ENCODE peak calls at places on chromosomes 12 and 14, in four cellular contexts. F is left ventricle myocardium inferior, H is PC-3, V is tibial nerve. T is an unnamed sample.

GRCh38 chr12:8890313-8891084 is 23.8 kb upstream of the PHC1 start:
- DNase-seq in F (no peak), H (peak; percentile 59), V (peak; percentile 72), T (peak; percentile 72)

GRCh38 chr12:129096968-129097367 is 243.7 kb downstream of the GLT1D1 start:
- DNase-seq in F (no peak), H (no peak), V (no peak), T (no peak)

GRCh38 chr12:119624971-119625370 is 31.4 kb downstream of the TMEM233 start:
- DNase-seq in F (no peak), H (no peak), V (no peak), T (peak; percentile 98)

GRCh38 chr14:59897757-59898383 is 22.1 kb upstream of the LRRC9 start:
- DNase-seq in F (no peak), H (peak; percentile 87), V (peak; percentile 48), T (peak; percentile 67)

GRCh38 chr12:107355612-107356011 is 262.3 kb upstream of the CRY1 start:
- DNase-seq in F (no peak), H (no peak), V (no peak), T (no peak)

GRCh38 chr12:119020377-119021360 is 39.3 kb downstream of the SRRM4 start:
- DNase-seq in F (peak; percentile 17), H (peak; percentile 53), V (no peak), T (peak; percentile 62)

GRCh38 chr14:91935621-91936020 is 11.9 kb downstream of the FBLN5 start:
- DNase-seq in F (no peak), H (no peak), V (no peak), T (no peak)

GRCh38 chr12:91854725-91855124 is 290.9 kb downstream of the BTG1 start:
- DNase-seq in F (no peak), H (peak; percentile 5), V (no peak), T (no peak)

GRCh38 chr14:86652512-86652911 is 1122.6 kb downstream of the FLRT2 start:
- DNase-seq in F (no peak), H (no peak), V (no peak), T (peak; percentile 27)

GRCh38 chr12:122849352-122850047 is 14.2 kb downstream of the HIP1R start:
- DNase-seq in F (peak; percentile 73), H (no peak), V (no peak), T (no peak)

GRCh38 chr14:36605506-36605857 is 23.1 kb upstream of the NKX2-8 start:
- DNase-seq in F (no peak), H (peak; percentile 60), V (no peak), T (peak; percentile 44)

GRCh38 chr12:13198921-13199320 is 2.4 kb downstream of the EMP1 start:
- DNase-seq in F (no peak), H (no peak), V (no peak), T (no peak)

GRCh38 chr14:70013269-70013873 is 134.2 kb downstream of the SMOC1 start:
- DNase-seq in F (no peak), H (peak; percentile 49), V (no peak), T (peak; percentile 52)

GRCh38 chr14:101365329-101366158 is 195.8 kb upstream of the DIO3 start:
- DNase-seq in F (no peak), H (no peak), V (peak; percentile 36), T (no peak)

GRCh38 chr12:55684761-55685370 is 22.8 kb downstream of the ITGA7 start:
- DNase-seq in F (no peak), H (no peak), V (no peak), T (no peak)

GRCh38 chr12:58009355-58009754 is 68.0 kb downstream of the ATP23 start:
- DNase-seq in F (no peak), H (no peak), V (no peak), T (no peak)

GRCh38 chr14:100879194-100879593 is 24.3 kb downstream of the RTL1 start:
- DNase-seq in F (no peak), H (no peak), V (no peak), T (no peak)

GRCh38 chr12:68336754-68337343 is 4.7 kb upstream of the MDM1 start:
- DNase-seq in F (no peak), H (peak; percentile 88), V (no peak), T (peak; percentile 37)

GRCh38 chr12:97425380-97425779 is 37.2 kb upstream of the RMST start:
- DNase-seq in F (no peak), H (no peak), V (no peak), T (no peak)

GRCh38 chr12:42086021-42086420 is 58.7 kb downstream of the GXYLT1 start:
- DNase-seq in F (no peak), H (no peak), V (no peak), T (peak; percentile 55)

GRCh38 chr12:27552886-27553560 is 29.0 kb downstream of the PPFIBP1 start:
- DNase-seq in F (no peak), H (no peak), V (no peak), T (no peak)

GRCh38 chr14:62604524-62604923 is 440.7 kb downstream of the KCNH5 start:
- DNase-seq in F (no peak), H (no peak), V (no peak), T (peak; percentile 65)

GRCh38 chr12:5548152-5548933 is 116.4 kb downstream of the NTF3 start:
- DNase-seq in F (no peak), H (no peak), V (no peak), T (no peak)

GRCh38 chr12:114529956-114530355 is 124.0 kb upstream of the TBX5 start:
- DNase-seq in F (no peak), H (no peak), V (no peak), T (no peak)

GRCh38 chr12:119649202-119649808 is 18.6 kb upstream of the PRKAB1 start:
- DNase-seq in F (no peak), H (peak; percentile 61), V (no peak), T (peak; percentile 66)

GRCh38 chr12:62260733-62261683 is 804 bp downstream of the USP15 start:
- DNase-seq in F (peak; percentile 18), H (peak; percentile 44), V (peak; percentile 28), T (peak; percentile 52)

GRCh38 chr12:131056626-131057025 is 102.9 kb downstream of the ADGRD1 start:
- DNase-seq in F (no peak), H (no peak), V (no peak), T (no peak)

GRCh38 chr12:40745386-40745785 is 53.1 kb downstream of the CNTN1 start:
- DNase-seq in F (no peak), H (peak; percentile 10), V (no peak), T (peak; percentile 12)

GRCh38 chr14:27148143-27148542 is 550.3 kb upstream of the NOVA1 start:
- DNase-seq in F (no peak), H (no peak), V (no peak), T (no peak)

GRCh38 chr12:98416845-98417244 is 98.5 kb upstream of the TMPO start:
- DNase-seq in F (no peak), H (peak; percentile 34), V (no peak), T (peak; percentile 84)

GRCh38 chr12:66072135-66072534 is 58.4 kb downstream of the LLPH start:
- DNase-seq in F (no peak), H (no peak), V (no peak), T (no peak)

GRCh38 chr12:80935076-80935475 is 2.7 kb downstream of the LIN7A start:
- DNase-seq in F (no peak), H (no peak), V (no peak), T (no peak)

GRCh38 chr14:100278702-100279101 is 27.5 kb downstream of the SLC25A29 start:
- DNase-seq in F (no peak), H (peak; percentile 27), V (no peak), T (no peak)

GRCh38 chr12:91361864-91362263 is 179.2 kb upstream of the DCN start:
- DNase-seq in F (no peak), H (peak; percentile 73), V (no peak), T (peak; percentile 61)

GRCh38 chr14:57865450-57866198 is at the start of gene SLC35F4:
- DNase-seq in F (no peak), H (no peak), V (no peak), T (peak; percentile 73)

GRCh38 chr14:20421267-20421666 is 8.0 kb upstream of the TEP1 start:
- DNase-seq in F (no peak), H (no peak), V (no peak), T (no peak)

GRCh38 chr12:116887244-116887643 is 6.0 kb upstream of the HRK start:
- DNase-seq in F (no peak), H (no peak), V (no peak), T (no peak)

GRCh38 chr12:99138397-99138796 is 493.3 kb downstream of the APAF1 start:
- DNase-seq in F (no peak), H (no peak), V (no peak), T (no peak)

GRCh38 chr14:54435500-54435981 is 5.6 kb downstream of the CNIH1 start:
- DNase-seq in F (no peak), H (peak; percentile 96), V (no peak), T (peak; percentile 14)

DNA sequence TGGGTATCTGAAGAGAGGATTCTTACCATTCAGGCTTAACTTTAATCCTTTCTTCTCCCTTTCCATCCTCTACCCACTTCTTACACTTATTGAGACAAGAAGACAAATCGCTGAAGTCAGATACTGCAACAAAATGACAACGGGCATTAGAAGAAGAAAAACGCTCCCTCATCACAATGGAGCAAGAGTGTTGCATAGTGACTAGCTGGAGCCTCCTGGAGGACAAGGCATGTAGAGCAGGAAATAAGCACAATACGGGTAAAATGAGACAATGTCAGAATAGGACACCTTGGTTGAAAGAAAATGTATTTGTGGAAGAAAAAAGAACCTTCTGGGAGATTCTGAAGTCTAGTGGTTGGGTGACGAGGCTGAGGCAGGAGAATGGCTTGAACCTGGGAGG is 501.0 kb downstream of the RERGL start:
- DNase-seq in F (no peak), H (peak; percentile 70), V (no peak), T (peak; percentile 90)
- TF ChIP-seq CTCF in F (no peak), H (peak; percentile 81), V (no peak), T (peak; percentile 81)

DNA sequence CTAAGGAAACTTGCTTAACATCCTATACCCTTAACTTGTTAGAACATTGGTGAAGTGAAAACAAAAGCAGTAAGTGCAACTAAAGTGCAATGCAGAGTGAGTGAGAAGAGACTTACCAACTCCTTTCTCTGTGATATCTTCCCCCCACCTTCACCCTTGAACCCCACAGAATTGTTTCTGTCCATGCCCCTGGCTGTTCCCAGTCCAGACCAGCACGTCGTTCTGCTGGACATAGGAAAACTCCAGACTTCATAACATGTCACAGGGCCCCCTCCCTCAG is 91.9 kb downstream of the DAD1 start:
- DNase-seq in F (no peak), H (no peak), V (no peak), T (no peak)
- H3K4me1 ChIP-seq in F (peaks cover 70% of the 10 kb centered on the region), H (no peaks in the 10 kb centered on the region), V (peaks cover 15% of the 10 kb centered on the region), T (peaks cover 20% of the 10 kb centered on the region)

DNA sequence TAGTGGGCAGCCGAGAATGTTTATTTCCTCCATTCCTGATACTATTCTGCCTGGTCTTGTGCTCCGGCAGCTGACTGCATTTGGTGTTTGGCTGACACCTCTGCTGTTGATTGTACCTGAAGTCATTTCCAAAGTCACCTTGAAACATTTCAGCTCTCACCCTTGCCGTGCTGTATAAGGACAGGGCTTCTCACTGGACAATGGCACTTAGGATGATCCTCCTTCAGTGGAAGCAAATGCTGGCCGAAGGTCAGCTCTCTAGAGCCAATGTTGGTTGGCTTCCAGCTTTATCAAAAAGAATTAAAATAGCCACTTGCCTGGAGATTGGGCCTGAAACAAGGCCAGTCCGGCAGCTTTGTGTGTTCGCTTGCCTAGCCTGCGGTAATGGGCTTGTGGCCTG is 44.0 kb downstream of the ACACB start:
- DNase-seq in F (peak; percentile 21), H (no peak), V (no peak), T (no peak)
- H3K4me3 ChIP-seq in F (peak overlapping the region; percentile 4), H (no peak overlapping the region), V (no peak overlapping the region), T (no peak overlapping the region)

GRCh38 chr12:83656004-83656403 is 969.3 kb downstream of the TMTC2 start:
- DNase-seq in F (no peak), H (peak; percentile 6), V (no peak), T (no peak)
- TF ChIP-seq CTCF in F (no peak), H (no peak), V (no peak), T (no peak)